ENCODE peak calls at places on chromosomes 3 and 15, in seven cellular contexts. U is mammary epithelial cell, I is dorsolateral prefrontal cortex, G is RWPE1, Z is IMR-90, E is left ventricle myocardium inferior, W is GM12865. B is an unnamed sample.

GRCh38 chr15:80892414-80892813 is 97.2 kb downstream of the MESD start:
- DNase-seq in Z (no peak), W (no peak), G (no peak), U (no peak), E (no peak), I (no peak), B (no peak)

GRCh38 chr3:143897558-143898305 is 49.5 kb upstream of the SLC9A9 start:
- DNase-seq in E (no peak), W (no peak), G (no peak), Z (peak; percentile 49), U (peak; percentile 41), I (no peak), B (no peak)

GRCh38 chr3:15108082-15108545 is 9.2 kb upstream of the RBSN start:
- DNase-seq in Z (peak; percentile 69), G (peak; percentile 72), I (peak; percentile 72), E (peak; percentile 68), U (peak; percentile 35), W (peak; percentile 88), B (peak; percentile 76)

GRCh38 chr3:194137314-194138097 is 1.6 kb downstream of the HES1 start:
- DNase-seq in Z (peak; percentile 68), I (no peak), U (peak; percentile 64), W (peak; percentile 82), G (no peak), E (peak; percentile 63), B (peak; percentile 67)

GRCh38 chr3:21718161-21718765 is 32.7 kb downstream of the ZNF385D start:
- DNase-seq in Z (peak; percentile 96), U (peak; percentile 95), G (peak; percentile 9), E (no peak), W (no peak), I (no peak), B (no peak)

GRCh38 chr3:185371683-185372082 is 8.7 kb downstream of the MAP3K13 start:
- DNase-seq in W (no peak), E (no peak), I (no peak), Z (no peak), G (no peak), U (no peak), B (no peak)

GRCh38 chr3:197003461-197004385 is 25.9 kb downstream of the MELTF start:
- DNase-seq in I (no peak), G (peak; percentile 42), U (no peak), Z (no peak), W (peak; percentile 42), E (peak; percentile 20), B (peak; percentile 51)

GRCh38 chr3:50525987-50526386 is 22.6 kb upstream of the CACNA2D2 start:
- DNase-seq in W (peak; percentile 44), I (no peak), U (peak; percentile 65), Z (peak; percentile 30), E (peak; percentile 42), G (peak; percentile 78), B (peak; percentile 91)

GRCh38 chr3:11770477-11771381 is 76.0 kb downstream of the TAMM41 start:
- DNase-seq in W (peak; percentile 85), G (peak; percentile 94), U (peak; percentile 99), I (peak; percentile 82), E (peak; percentile 29), Z (peak; percentile 87), B (peak; percentile 88)

GRCh38 chr15:49675051-49675450 is 54.2 kb downstream of the DTWD1 start:
- DNase-seq in U (peak; percentile 86), E (no peak), I (no peak), G (peak; percentile 77), W (no peak), Z (peak; percentile 87), B (no peak)

GRCh38 chr3:183527421-183527979 is 28.0 kb downstream of the KLHL6 start:
- DNase-seq in W (peak; percentile 85), Z (no peak), G (no peak), E (no peak), U (no peak), I (no peak), B (peak; percentile 37)

GRCh38 chr15:52256930-52257733 is 38.5 kb downstream of the MYO5C start:
- DNase-seq in W (no peak), I (no peak), G (no peak), Z (no peak), E (no peak), U (no peak), B (peak; percentile 50)

GRCh38 chr15:65163041-65163440 is 22.1 kb downstream of the CLPX start:
- DNase-seq in I (no peak), G (no peak), E (no peak), U (no peak), W (no peak), Z (peak; percentile 55), B (no peak)

GRCh38 chr15:62244762-62245161 is 79.7 kb upstream of the C2CD4B start:
- DNase-seq in Z (no peak), E (no peak), I (no peak), W (no peak), G (no peak), U (no peak), B (no peak)

GRCh38 chr15:62242999-62243398 is 77.9 kb upstream of the C2CD4B start:
- DNase-seq in U (no peak), E (no peak), I (no peak), Z (no peak), G (no peak), W (no peak), B (no peak)

GRCh38 chr15:62240697-62241096 is 75.6 kb upstream of the C2CD4B start:
- DNase-seq in U (no peak), E (no peak), G (no peak), Z (no peak), W (peak; percentile 34), I (no peak), B (no peak)

GRCh38 chr15:62240121-62240520 is 75.0 kb upstream of the C2CD4B start:
- DNase-seq in U (no peak), E (no peak), Z (no peak), G (no peak), W (no peak), I (no peak), B (no peak)

DNA sequence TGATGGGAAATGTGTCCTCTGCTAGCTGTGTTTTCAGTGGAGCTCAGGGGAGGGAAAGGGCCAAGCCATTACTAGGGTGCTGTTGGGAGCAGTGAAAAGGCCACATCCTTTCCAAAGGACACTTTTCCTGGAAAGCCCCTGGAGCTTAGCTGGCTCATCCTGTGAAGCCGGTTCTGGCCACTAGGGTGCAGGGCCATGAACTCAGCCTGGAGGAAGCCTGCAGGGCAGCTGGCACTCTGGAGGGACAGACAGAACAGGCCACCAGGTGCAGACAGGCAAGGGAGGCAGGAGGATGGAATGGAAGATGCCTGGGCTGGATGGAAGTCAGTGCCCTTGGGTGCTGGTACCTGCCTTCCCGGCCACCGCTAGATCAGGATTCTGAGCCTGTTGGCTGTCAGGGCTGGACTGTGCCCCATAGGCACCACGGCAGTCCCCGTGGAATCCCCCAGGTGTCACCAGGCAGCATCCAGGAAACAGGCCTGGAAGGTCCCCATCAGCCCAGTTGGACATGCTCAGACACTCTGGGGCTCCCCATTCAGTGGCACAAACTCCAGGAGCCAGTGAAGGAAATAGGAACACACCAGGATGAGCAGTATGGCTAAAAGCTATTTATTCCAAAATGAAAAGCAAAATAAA is 76.2 kb upstream of the C2CD4B start:
- DNase-seq in I (no peak), G (no peak), W (peak; percentile 43), Z (no peak), U (peak; percentile 5), E (no peak), B (no peak)
- TF ChIP-seq CTCF in I (no peak), G (no peak), W (peak; percentile 35), Z (peak; percentile 27), U (no peak), E (peak; percentile 47), B (no peak)

DNA sequence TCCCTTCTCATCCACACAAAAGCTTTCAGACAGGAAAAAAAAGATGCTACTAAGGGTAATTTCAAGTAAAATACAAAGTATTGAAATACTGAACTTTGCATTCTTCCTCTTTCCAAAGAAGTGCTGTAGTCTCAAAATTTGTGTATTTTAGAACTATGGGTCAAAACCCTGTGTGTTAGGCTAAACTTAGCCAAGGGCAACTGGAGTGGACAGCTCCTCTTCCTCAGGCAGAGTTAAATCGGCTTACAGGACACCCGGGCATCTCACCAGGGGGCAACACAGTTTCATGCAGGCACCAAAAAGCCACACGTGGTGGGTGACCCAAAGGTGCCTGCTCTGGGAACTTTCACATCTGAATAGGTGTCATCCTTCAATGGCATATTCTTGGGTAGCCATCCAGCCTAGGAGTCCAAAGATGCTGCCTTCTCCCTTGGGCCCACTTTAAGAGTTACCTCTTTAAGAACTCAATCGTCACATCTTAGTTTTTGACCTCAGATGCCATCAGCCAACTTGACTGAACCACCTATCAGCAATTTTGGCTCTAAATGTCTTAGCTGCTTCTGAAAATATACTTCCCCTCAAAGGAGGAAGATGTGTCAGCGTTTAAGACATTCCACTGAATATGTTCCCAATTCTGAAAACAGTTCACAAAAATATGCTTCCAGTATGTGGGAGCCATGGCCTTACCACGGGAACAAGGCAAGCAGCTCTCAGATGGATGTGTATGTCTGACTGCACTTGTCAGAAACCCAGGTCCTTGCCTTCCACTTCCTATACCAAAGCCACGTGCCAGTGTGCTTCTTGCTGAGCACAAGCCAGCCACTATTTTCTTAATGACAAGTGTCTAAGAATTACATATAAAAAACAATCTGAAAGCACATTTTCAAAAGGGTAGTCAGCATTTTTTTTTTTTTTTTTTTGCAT is 32.3 kb upstream of the MUC13 start:
- DNase-seq in I (no peak), G (no peak), E (no peak), Z (no peak), U (no peak), W (no peak), B (no peak)
- TF ChIP-seq CTCF in I (no peak), G (no peak), E (no peak), Z (no peak), U (no peak), W (no peak), B (no peak)

GRCh38 chr3:37074178-37074577 is 80.9 kb downstream of the MLH1 start:
- DNase-seq in E (no peak), I (no peak), U (peak; percentile 46), G (no peak), W (no peak), Z (peak; percentile 79), B (no peak)

GRCh38 chr3:37071921-37072320 is 78.6 kb downstream of the MLH1 start:
- DNase-seq in Z (no peak), G (no peak), W (no peak), E (no peak), I (no peak), U (no peak), B (no peak)

GRCh38 chr3:37072892-37073291 is 79.6 kb downstream of the MLH1 start:
- DNase-seq in W (no peak), I (peak; percentile 72), E (no peak), Z (peak; percentile 93), G (no peak), U (peak; percentile 43), B (peak; percentile 32)

GRCh38 chr3:37075955-37076354 is 82.6 kb downstream of the MLH1 start:
- DNase-seq in I (no peak), E (no peak), W (no peak), U (no peak), Z (no peak), G (no peak), B (no peak)
- TF ChIP-seq CTCF in I (no peak), E (no peak), W (no peak), U (no peak), Z (no peak), G (no peak), B (no peak)

GRCh38 chr15:76333720-76334437 is 2.7 kb upstream of the ISL2 start:
- DNase-seq in W (no peak), I (no peak), Z (no peak), U (no peak), E (no peak), G (peak; percentile 27), B (no peak)
- TF ChIP-seq CTCF in W (peak; percentile 37), I (peak; percentile 14), Z (peak; percentile 31), U (peak; percentile 28), E (no peak), G (no peak), B (no peak)